ENCODE peak calls at places on chromosomes 3 and 15, in five cellular contexts. Y is adipocyte, E is osteoblast, C is A549, N is sigmoid colon. P is an unnamed sample.

GRCh38 chr15:41424809-41425208 is 7.9 kb downstream of the RTF1 start:
- DNase-seq in Y (no peak), E (no peak), C (no peak), N (peak; percentile 14), P (no peak)

GRCh38 chr3:179713643-179714090 is 60.8 kb downstream of the USP13 start:
- DNase-seq in Y (peak; percentile 50), E (peak; percentile 83), C (no peak), N (no peak), P (no peak)

GRCh38 chr15:77540346-77541060 is 92.2 kb downstream of the LINGO1 start:
- DNase-seq in Y (no peak), E (no peak), C (no peak), N (peak; percentile 40), P (peak; percentile 17)

GRCh38 chr15:48565560-48566482 is 79.7 kb downstream of the FBN1 start:
- DNase-seq in Y (peak; percentile 92), E (peak; percentile 78), C (no peak), N (no peak), P (no peak)

GRCh38 chr3:59326246-59327024 is 276.6 kb upstream of the CFAP20DC start:
- DNase-seq in Y (no peak), E (no peak), C (no peak), N (no peak), P (no peak)

GRCh38 chr3:128875556-128876120 is 3.8 kb upstream of the ACAD9 start:
- DNase-seq in Y (peak; percentile 30), E (no peak), C (peak; percentile 42), N (no peak), P (no peak)

GRCh38 chr3:126928921-126929485 is 53.9 kb upstream of the PLXNA1 start:
- DNase-seq in Y (no peak), E (no peak), C (no peak), N (peak; percentile 25), P (no peak)

GRCh38 chr3:46442591-46443530 is 21.8 kb downstream of the LTF start:
- DNase-seq in Y (peak; percentile 70), E (no peak), C (peak; percentile 28), N (no peak), P (no peak)

GRCh38 chr15:37135225-37135624 is 34.9 kb upstream of the MEIS2 start:
- DNase-seq in Y (no peak), E (no peak), C (no peak), N (no peak), P (no peak)

GRCh38 chr3:44442591-44443309 is 34.7 kb downstream of the ZNF445 start:
- DNase-seq in Y (no peak), E (no peak), C (no peak), N (no peak), P (no peak)

GRCh38 chr15:39756806-39757522 is 25.7 kb downstream of the FSIP1 start:
- DNase-seq in Y (peak; percentile 95), E (no peak), C (no peak), N (no peak), P (no peak)

GRCh38 chr15:99967841-99968371 is 234.7 kb upstream of the LYSMD4 start:
- DNase-seq in Y (no peak), E (no peak), C (no peak), N (peak; percentile 27), P (no peak)

GRCh38 chr3:137194301-137194700 is 236.5 kb downstream of the IL20RB start:
- DNase-seq in Y (no peak), E (no peak), C (no peak), N (no peak), P (no peak)

GRCh38 chr15:66862878-66863335 is 160.9 kb downstream of the SMAD6 start:
- DNase-seq in Y (peak; percentile 90), E (peak; percentile 86), C (peak; percentile 90), N (peak; percentile 86), P (peak; percentile 69)

GRCh38 chr3:11642455-11643162 is 1.1 kb downstream of the VGLL4 start:
- DNase-seq in Y (peak; percentile 84), E (peak; percentile 75), C (peak; percentile 62), N (peak; percentile 90), P (peak; percentile 77)

GRCh38 chr15:52787123-52787503 is 3.0 kb downstream of the ONECUT1 start:
- DNase-seq in Y (no peak), E (peak; percentile 87), C (no peak), N (no peak), P (no peak)

GRCh38 chr15:99257107-99257750 is 5.9 kb downstream of the LRRC28 start:
- DNase-seq in Y (no peak), E (no peak), C (no peak), N (no peak), P (no peak)

DNA sequence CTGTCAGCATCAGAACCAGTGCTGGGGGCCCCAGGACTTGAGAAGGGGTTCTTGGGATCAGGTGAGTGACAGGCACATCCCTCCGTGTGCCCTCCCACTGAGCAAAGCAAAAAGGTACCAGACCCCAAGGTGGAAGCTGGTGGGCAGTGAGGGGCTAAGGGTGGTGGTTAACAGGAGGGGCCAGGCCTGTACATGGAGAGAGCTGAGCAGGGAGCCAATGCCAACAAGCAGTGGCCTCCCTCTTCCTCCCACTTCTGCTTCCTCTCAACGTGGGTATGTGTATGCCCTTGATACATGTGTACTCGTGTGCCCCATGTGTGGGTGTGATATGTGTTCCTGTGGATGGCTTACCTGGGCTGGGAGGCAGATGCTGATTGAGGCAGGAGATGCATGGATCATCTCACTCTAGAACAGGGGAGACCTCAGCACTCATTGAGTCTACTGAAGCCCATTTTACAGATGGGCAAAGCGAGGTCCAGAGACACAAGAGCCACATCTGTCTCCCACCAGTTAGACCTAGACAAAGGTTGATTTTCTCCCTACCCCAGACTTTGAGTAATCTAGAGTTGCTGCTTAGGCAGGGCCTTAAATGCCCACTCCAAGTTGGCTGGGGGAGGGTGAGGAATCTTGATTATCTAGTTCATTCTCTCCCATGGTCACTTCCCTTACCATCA is 945 bp downstream of the VIPR1 start:
- DNase-seq in Y (no peak), E (peak; percentile 60), C (no peak), N (peak; percentile 36), P (no peak)
- H3K4me1 ChIP-seq in Y (peaks cover 10% of the 10 kb centered on the region), E (peaks cover 4% of the 10 kb centered on the region), C (no peaks in the 10 kb centered on the region), N (no peaks in the 10 kb centered on the region), P (peaks cover 7% of the 10 kb centered on the region)

GRCh38 chr3:50373146-50373864 is 14.0 kb upstream of the TMEM115 start:
- DNase-seq in Y (no peak), E (no peak), C (no peak), N (no peak), P (no peak)
- H3K4me3 ChIP-seq in Y (no peak overlapping the region), E (no peak overlapping the region), C (no peak overlapping the region), N (no peak overlapping the region), P (no peak overlapping the region)

DNA sequence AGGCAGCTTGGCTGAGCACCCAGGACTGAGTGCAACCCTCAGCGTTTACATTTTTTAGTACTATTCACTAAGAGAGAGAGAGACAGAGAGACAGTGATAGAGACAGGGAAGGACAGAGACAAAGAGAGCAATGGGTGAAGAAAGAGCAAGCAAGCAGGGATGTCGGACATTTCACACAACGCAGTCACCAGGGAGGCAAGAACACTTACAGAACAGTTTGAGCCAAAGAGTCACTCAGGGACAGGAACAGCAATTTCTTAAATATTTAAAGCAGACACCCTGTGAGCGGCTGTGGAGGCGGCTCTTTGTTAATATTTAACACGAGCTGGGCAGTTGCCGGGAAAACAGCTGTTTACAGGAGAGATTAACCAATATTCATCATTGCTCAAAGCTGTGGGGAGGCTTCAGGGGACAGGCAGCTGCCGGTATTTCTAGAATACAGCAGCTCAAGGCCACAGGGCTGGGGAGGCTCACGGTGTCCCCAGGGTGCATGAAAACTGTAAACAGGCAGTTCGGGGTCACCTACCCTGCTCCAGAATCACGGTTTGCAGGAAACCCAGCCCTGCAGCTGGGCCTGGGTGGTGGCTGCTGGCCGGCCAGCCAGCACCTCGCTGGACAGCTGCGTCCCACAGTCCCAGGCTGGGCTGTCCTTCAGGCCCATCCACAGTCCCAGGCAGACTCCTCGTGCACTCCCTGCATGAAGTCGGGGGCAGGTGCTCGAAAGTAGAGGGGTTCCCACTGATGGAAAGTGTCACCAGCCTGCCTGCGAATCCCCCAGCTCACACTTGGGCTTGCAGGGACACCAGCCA is 38.8 kb upstream of the PCSK6 start:
- DNase-seq in Y (no peak), E (peak; percentile 65), C (peak; percentile 52), N (peak; percentile 83), P (no peak)
- H3K4me1 ChIP-seq in Y (peaks cover 14% of the 10 kb centered on the region), E (no peaks in the 10 kb centered on the region), C (peaks cover 41% of the 10 kb centered on the region), N (no peaks in the 10 kb centered on the region), P (peaks cover 15% of the 10 kb centered on the region)

GRCh38 chr3:159165972-159166371 is 364.1 kb downstream of the MFSD1 start:
- DNase-seq in Y (no peak), E (no peak), C (no peak), N (no peak), P (no peak)

GRCh38 chr3:159169828-159170227 is 368.0 kb downstream of the MFSD1 start:
- DNase-seq in Y (peak; percentile 71), E (no peak), C (peak; percentile 16), N (no peak), P (no peak)

GRCh38 chr3:159163656-159164055 is 361.8 kb downstream of the MFSD1 start:
- DNase-seq in Y (no peak), E (no peak), C (no peak), N (no peak), P (no peak)

GRCh38 chr3:159168788-159169187 is 366.9 kb downstream of the MFSD1 start:
- DNase-seq in Y (no peak), E (no peak), C (no peak), N (no peak), P (no peak)

GRCh38 chr3:159166899-159167586 is 365.2 kb downstream of the MFSD1 start:
- DNase-seq in Y (no peak), E (no peak), C (no peak), N (no peak), P (no peak)
- H3K4me3 ChIP-seq in Y (no peak overlapping the region), E (peak overlapping the region; percentile 50), C (no peak overlapping the region), N (no peak overlapping the region), P (no peak overlapping the region)

DNA sequence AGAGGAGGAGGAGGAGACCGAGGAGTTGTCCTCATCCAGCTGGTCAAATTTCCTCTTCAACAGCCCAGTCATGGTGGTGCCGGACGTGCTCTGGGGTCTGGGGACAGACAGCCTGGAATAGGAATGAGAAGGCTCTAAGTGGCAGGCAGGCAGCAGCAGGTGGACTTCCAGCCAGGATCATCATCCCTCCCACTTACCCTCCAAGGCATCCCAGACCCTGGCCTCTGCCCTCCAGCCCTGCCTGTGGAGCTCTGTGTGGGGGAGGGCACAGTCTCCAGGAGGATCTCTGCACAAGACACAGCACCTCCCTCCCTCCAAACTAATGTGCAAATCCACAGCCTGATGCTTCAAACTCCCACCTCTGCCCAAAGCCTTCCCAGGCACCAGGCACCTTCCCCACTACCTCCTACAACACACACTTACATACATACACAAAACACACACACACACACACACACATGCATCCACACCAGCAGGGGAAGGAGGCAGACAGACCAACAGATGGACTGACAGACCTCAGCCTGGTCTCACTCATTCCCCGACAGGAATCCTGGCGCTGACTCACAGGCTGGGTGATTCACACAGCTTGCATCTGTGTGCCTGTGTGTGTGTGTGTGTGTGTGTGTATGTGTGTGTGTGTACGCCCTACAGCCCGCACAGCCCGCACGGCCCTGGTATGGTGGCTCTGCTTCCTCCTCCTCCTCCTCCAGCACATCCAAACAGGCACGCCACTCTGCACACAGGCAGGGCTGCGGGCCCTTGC is 6.6 kb downstream of the CSRNP1 start:
- DNase-seq in Y (peak; percentile 95), E (peak; percentile 98), C (peak; percentile 71), N (peak; percentile 90), P (peak; percentile 94)
- H3K4me1 ChIP-seq in Y (peaks cover 61% of the 10 kb centered on the region), E (peaks cover 59% of the 10 kb centered on the region), C (peaks cover 71% of the 10 kb centered on the region), N (no peaks in the 10 kb centered on the region), P (peaks cover 65% of the 10 kb centered on the region)

GRCh38 chr3:31350307-31350706 is 182.4 kb upstream of the STT3B start:
- DNase-seq in Y (no peak), E (no peak), C (no peak), N (no peak), P (no peak)
- H3K4me3 ChIP-seq in Y (no peak overlapping the region), E (no peak overlapping the region), C (no peak overlapping the region), N (no peak overlapping the region), P (no peak overlapping the region)